ENCODE peak calls at places on chromosomes 5 and 9, in eight cellular contexts. F, U, Y, H, L, A, P and Q are unnamed samples.

GRCh38 chr9:71944754-71945409 is 33.4 kb downstream of the C9orf85 start:
- DNase-seq in F (no peak), U (no peak), Y (no peak), H (no peak), L (no peak), A (no peak), P (no peak), Q (no peak)

GRCh38 chr5:65625743-65626142 is 916 bp downstream of the SHLD3 start:
- DNase-seq in F (no peak), U (no peak), Y (peak; percentile 1), H (no peak), L (no peak), A (no peak), P (no peak), Q (no peak)

GRCh38 chr9:107631788-107632187 is 142.2 kb upstream of the KLF4 start:
- DNase-seq in F (no peak), U (no peak), Y (no peak), H (no peak), L (no peak), A (no peak), P (no peak), Q (no peak)

GRCh38 chr5:94618029-94618492 is 343 bp downstream of the KIAA0825 start:
- DNase-seq in F (no peak), U (peak; percentile 16), Y (peak; percentile 78), H (peak; percentile 60), L (no peak), A (peak; percentile 47), P (peak; percentile 72), Q (no peak)

GRCh38 chr5:111537153-111538024 is 25.1 kb upstream of the STARD4 start:
- DNase-seq in F (no peak), U (no peak), Y (peak; percentile 78), H (no peak), L (no peak), A (no peak), P (no peak), Q (no peak)

GRCh38 chr5:17359451-17359965 is 138.5 kb upstream of the TAF11L2 start:
- DNase-seq in F (no peak), U (no peak), Y (peak; percentile 78), H (no peak), L (no peak), A (no peak), P (no peak), Q (no peak)

GRCh38 chr9:121838757-121839669 is 187.6 kb downstream of the DAB2IP start:
- DNase-seq in F (no peak), U (peak; percentile 63), Y (no peak), H (no peak), L (no peak), A (no peak), P (no peak), Q (no peak)

GRCh38 chr9:87354176-87354575 is 143.5 kb upstream of the DAPK1 start:
- DNase-seq in F (no peak), U (no peak), Y (no peak), H (no peak), L (no peak), A (no peak), P (no peak), Q (no peak)

GRCh38 chr9:36163049-36163839 is 5.9 kb upstream of the CCIN start:
- DNase-seq in F (no peak), U (no peak), Y (peak; percentile 75), H (no peak), L (no peak), A (peak; percentile 68), P (peak; percentile 89), Q (no peak)

GRCh38 chr5:173310861-173311515 is 17.2 kb downstream of the STC2 start:
- DNase-seq in F (no peak), U (no peak), Y (peak; percentile 59), H (no peak), L (no peak), A (peak; percentile 48), P (no peak), Q (no peak)

GRCh38 chr5:74673011-74673790 is 11.8 kb upstream of the HEXB start:
- DNase-seq in F (no peak), U (peak; percentile 28), Y (peak; percentile 68), H (no peak), L (peak; percentile 37), A (no peak), P (peak; percentile 21), Q (no peak)

GRCh38 chr5:111948517-111948916 is 191.5 kb upstream of the NREP start:
- DNase-seq in F (no peak), U (no peak), Y (peak; percentile 98), H (no peak), L (no peak), A (no peak), P (no peak), Q (no peak)

GRCh38 chr5:154278908-154279307 is 88.4 kb downstream of the GALNT10 start:
- DNase-seq in F (no peak), U (no peak), Y (peak; percentile 48), H (no peak), L (no peak), A (no peak), P (no peak), Q (no peak)

GRCh38 chr9:101877439-101877838 is 139.0 kb upstream of the GRIN3A start:
- DNase-seq in F (no peak), U (no peak), Y (no peak), H (no peak), L (no peak), A (no peak), P (no peak), Q (no peak)

GRCh38 chr9:96513622-96514021 is 63.7 kb downstream of the HABP4 start:
- DNase-seq in F (no peak), U (no peak), Y (peak; percentile 69), H (no peak), L (no peak), A (no peak), P (no peak), Q (no peak)

GRCh38 chr5:170464280-170465127 is 39.3 kb upstream of the KCNIP1 start:
- DNase-seq in F (no peak), U (no peak), Y (no peak), H (no peak), L (no peak), A (no peak), P (no peak), Q (no peak)

GRCh38 chr5:111200828-111201227 is 23.4 kb upstream of the CAMK4 start:
- DNase-seq in F (no peak), U (no peak), Y (no peak), H (no peak), L (no peak), A (no peak), P (no peak), Q (no peak)

GRCh38 chr5:176956756-176957155 is 49.8 kb downstream of the UIMC1 start:
- DNase-seq in F (no peak), U (no peak), Y (no peak), H (no peak), L (no peak), A (no peak), P (no peak), Q (no peak)

GRCh38 chr5:124453221-124454032 is 293.0 kb downstream of the ZNF608 start:
- DNase-seq in F (no peak), U (peak; percentile 91), Y (peak; percentile 8), H (no peak), L (no peak), A (no peak), P (no peak), Q (no peak)

GRCh38 chr5:181215997-181216982 is 6.8 kb upstream of the TRIM41 start:
- DNase-seq in F (no peak), U (peak; percentile 55), Y (peak; percentile 39), H (no peak), L (no peak), A (no peak), P (no peak), Q (no peak)

GRCh38 chr5:2125901-2126265 is 243.2 kb upstream of the IRX4 start:
- DNase-seq in F (no peak), U (no peak), Y (no peak), H (no peak), L (no peak), A (no peak), P (no peak), Q (no peak)

GRCh38 chr5:32709789-32710334 is 1.3 kb upstream of the NPR3 start:
- DNase-seq in F (no peak), U (no peak), Y (peak; percentile 86), H (peak; percentile 76), L (no peak), A (peak; percentile 61), P (peak; percentile 75), Q (peak; percentile 55)

GRCh38 chr5:112372543-112372942 is 46.5 kb downstream of the EPB41L4A start:
- DNase-seq in F (no peak), U (no peak), Y (no peak), H (no peak), L (no peak), A (no peak), P (no peak), Q (no peak)

GRCh38 chr9:70924905-70925547 is 196.4 kb downstream of the TRPM3 start:
- DNase-seq in F (no peak), U (peak; percentile 47), Y (peak; percentile 87), H (peak; percentile 11), L (peak; percentile 15), A (no peak), P (peak; percentile 74), Q (peak; percentile 34)

GRCh38 chr9:127033784-127034183 is 88.7 kb downstream of the ANGPTL2 start:
- DNase-seq in F (no peak), U (no peak), Y (peak; percentile 60), H (no peak), L (no peak), A (no peak), P (no peak), Q (no peak)

GRCh38 chr5:40073927-40074326 is 605.8 kb upstream of the PTGER4 start:
- DNase-seq in F (no peak), U (no peak), Y (no peak), H (no peak), L (no peak), A (no peak), P (no peak), Q (no peak)

GRCh38 chr9:99556998-99557397 is 264.7 kb upstream of the NR4A3 start:
- DNase-seq in F (no peak), U (no peak), Y (no peak), H (no peak), L (no peak), A (no peak), P (no peak), Q (no peak)

GRCh38 chr9:137021979-137022619 is 5.9 kb downstream of the ABCA2 start:
- DNase-seq in F (peak; percentile 56), U (peak; percentile 89), Y (peak; percentile 71), H (peak; percentile 59), L (peak; percentile 23), A (peak; percentile 54), P (peak; percentile 13), Q (no peak)

GRCh38 chr9:98657897-98658296 is 50.8 kb downstream of the GABBR2 start:
- DNase-seq in F (no peak), U (no peak), Y (peak; percentile 77), H (no peak), L (no peak), A (no peak), P (no peak), Q (no peak)

GRCh38 chr5:154197801-154198461 is 7.4 kb downstream of the GALNT10 start:
- DNase-seq in F (peak; percentile 40), U (no peak), Y (peak; percentile 51), H (no peak), L (peak; percentile 81), A (no peak), P (no peak), Q (no peak)

GRCh38 chr5:64653776-64654175 is 36.5 kb upstream of the SHISAL2B start:
- DNase-seq in F (no peak), U (no peak), Y (no peak), H (no peak), L (no peak), A (no peak), P (no peak), Q (no peak)

GRCh38 chr5:134267366-134268018 is 41.6 kb upstream of the PPP2CA start:
- DNase-seq in F (no peak), U (no peak), Y (peak; percentile 49), H (no peak), L (no peak), A (no peak), P (no peak), Q (no peak)

GRCh38 chr9:96176901-96177718 is 124.9 kb downstream of the HSD17B3 start:
- DNase-seq in F (no peak), U (no peak), Y (no peak), H (no peak), L (no peak), A (no peak), P (peak; percentile 25), Q (no peak)